ENCODE peak calls at places on chromosome 14, in nine cellular contexts. I is HEK293T; M is astrocyte of the cerebellum; S is activated CD4-positive, alpha-beta T cell treated with anti-CD3 and anti-CD28 coated beads, Interleukin-2, amount 50 U/mL, for 24 hours; A is H7; P is GM04503; W is gastrocnemius medialis; X is body of pancreas; K is amniotic stem cell. T is an unnamed sample.

GRCh38 chr14:22567437-22567836 is 21.6 kb downstream of the DAD1 start:
- DNase-seq in I (no peak), M (no peak), S (no peak), A (no peak), P (no peak), W (no peak), X (no peak), K (no peak), T (no peak)

GRCh38 chr14:34501004-34501580 is 38.4 kb downstream of the EAPP start:
- DNase-seq in I (no peak), M (peak), S (no peak), A (no peak), P (no peak), W (no peak), X (no peak), K (no peak), T (no peak)

GRCh38 chr14:69046468-69046867 is 67.4 kb upstream of the ACTN1 start:
- DNase-seq in I (no peak), M (no peak), S (no peak), A (no peak), P (no peak), W (no peak), X (no peak), K (no peak), T (no peak)

GRCh38 chr14:72610831-72611200 is 283.1 kb downstream of the DPF3 start:
- DNase-seq in I (no peak), M (no peak), S (no peak), A (no peak), P (no peak), W (no peak), X (no peak), K (no peak), T (no peak)

GRCh38 chr14:98503086-98503815 is 768.7 kb downstream of the BCL11B start:
- DNase-seq in I (no peak), M (no peak), S (no peak), A (no peak), P (no peak), W (no peak), X (no peak), K (no peak), T (no peak)

GRCh38 chr14:61280092-61280525 is 1.0 kb downstream of the TMEM30B start:
- DNase-seq in I (no peak), M (no peak), S (no peak), A (no peak), P (no peak), W (no peak), X (peak), K (no peak), T (no peak)

GRCh38 chr14:76131071-76131985 is 20.4 kb upstream of the GPATCH2L start:
- DNase-seq in I (no peak), M (no peak), S (no peak), A (peak), P (no peak), W (no peak), X (no peak), K (no peak), T (no peak)

GRCh38 chr14:36515105-36515593 is 4.9 kb downstream of the NKX2-1 start:
- DNase-seq in I (no peak), M (no peak), S (no peak), A (peak), P (no peak), W (no peak), X (no peak), K (no peak), T (no peak)

T was measured in Caki2.